ENCODE peak calls at places on chromosome 4, in nine cellular contexts. X, R, J, V, A, H, P, W and Y are unnamed samples.
A peak's percentile ranks its signal among the peaks of the same experiment; 100 is the strongest.

GRCh38 chr4:81571105-81571504 is 99.4 kb upstream of the RASGEF1B start:
- DNase-seq in X (no peak), R (no peak), J (no peak), V (no peak), A (no peak), H (peak; percentile 29), P (no peak), W (no peak), Y (no peak)

GRCh38 chr4:2937146-2937857 is 25.9 kb downstream of the NOP14 start:
- DNase-seq in X (peak; percentile 33), R (no peak), J (no peak), V (no peak), A (no peak), H (peak; percentile 85), P (peak; percentile 25), W (peak; percentile 87), Y (no peak)

GRCh38 chr4:7155611-7156071 is 36.7 kb upstream of the SORCS2 start:
- DNase-seq in X (peak; percentile 48), R (no peak), J (no peak), V (no peak), A (no peak), H (no peak), P (peak; percentile 12), W (no peak), Y (no peak)

GRCh38 chr4:45751877-45752276 is 372.0 kb downstream of the GABRG1 start:
- DNase-seq in X (no peak), R (no peak), J (no peak), V (no peak), A (no peak), H (no peak), P (no peak), W (no peak), Y (no peak)

GRCh38 chr4:144174401-144175067 is 34.0 kb upstream of the GYPA start:
- DNase-seq in X (peak; percentile 11), R (peak; percentile 13), J (no peak), V (peak; percentile 76), A (peak; percentile 15), H (no peak), P (no peak), W (peak; percentile 13), Y (peak; percentile 6)

GRCh38 chr4:135429528-135429927 is 1227.9 kb upstream of the PABPC4L start:
- DNase-seq in X (no peak), R (no peak), J (no peak), V (no peak), A (no peak), H (no peak), P (no peak), W (no peak), Y (no peak)

GRCh38 chr4:158169931-158170690 is 2.7 kb downstream of the GASK1B start:
- DNase-seq in X (no peak), R (no peak), J (no peak), V (peak; percentile 36), A (no peak), H (no peak), P (no peak), W (no peak), Y (no peak)

GRCh38 chr4:153773236-153773690 is 13.4 kb upstream of the RNF175 start:
- DNase-seq in X (no peak), R (no peak), J (no peak), V (peak; percentile 93), A (no peak), H (no peak), P (no peak), W (no peak), Y (no peak)

GRCh38 chr4:113223001-113223400 is 173.5 kb downstream of the ANK2 start:
- DNase-seq in X (no peak), R (no peak), J (no peak), V (no peak), A (no peak), H (no peak), P (no peak), W (no peak), Y (no peak)

GRCh38 chr4:98733601-98734000 is 75.2 kb upstream of the TSPAN5 start:
- DNase-seq in X (no peak), R (no peak), J (no peak), V (no peak), A (no peak), H (no peak), P (no peak), W (no peak), Y (no peak)

GRCh38 chr4:118969359-118969758 is 80.7 kb downstream of the SYNPO2 start:
- DNase-seq in X (peak; percentile 44), R (no peak), J (peak; percentile 61), V (peak; percentile 14), A (peak; percentile 68), H (no peak), P (peak; percentile 81), W (peak; percentile 51), Y (no peak)

GRCh38 chr4:151921811-151922210 is 161.0 kb upstream of the GATB start:
- DNase-seq in X (no peak), R (no peak), J (no peak), V (no peak), A (no peak), H (no peak), P (no peak), W (no peak), Y (peak; percentile 13)

GRCh38 chr4:136823020-136823419 is 709.3 kb downstream of the PCDH18 start:
- DNase-seq in X (no peak), R (no peak), J (no peak), V (no peak), A (no peak), H (no peak), P (no peak), W (no peak), Y (no peak)
- TF ChIP-seq POLR2A in X (no peak), R (no peak), J (no peak), V (no peak), A (no peak), H (no peak), P (no peak), W (no peak), Y (no peak)

GRCh38 chr4:184511156-184511555 is 36.8 kb upstream of the IRF2 start:
- DNase-seq in X (no peak), R (no peak), J (no peak), V (no peak), A (no peak), H (no peak), P (no peak), W (no peak), Y (no peak)

GRCh38 chr4:184515606-184516005 is 41.3 kb upstream of the IRF2 start:
- DNase-seq in X (no peak), R (no peak), J (no peak), V (no peak), A (no peak), H (no peak), P (no peak), W (no peak), Y (no peak)

GRCh38 chr4:184513802-184514120 is 39.4 kb upstream of the IRF2 start:
- DNase-seq in X (no peak), R (no peak), J (no peak), V (no peak), A (no peak), H (no peak), P (no peak), W (no peak), Y (no peak)

GRCh38 chr4:184510431-184510830 is 36.1 kb upstream of the IRF2 start:
- DNase-seq in X (no peak), R (no peak), J (no peak), V (no peak), A (no peak), H (no peak), P (no peak), W (no peak), Y (no peak)

GRCh38 chr4:184514121-184514988 is 40.0 kb upstream of the IRF2 start:
- DNase-seq in X (peak; percentile 80), R (peak; percentile 65), J (peak; percentile 26), V (no peak), A (peak; percentile 55), H (peak; percentile 43), P (peak; percentile 37), W (no peak), Y (peak; percentile 60)
- TF ChIP-seq POLR2A in X (no peak), R (peak; percentile 11), J (no peak), V (no peak), A (no peak), H (no peak), P (no peak), W (no peak), Y (no peak)

GRCh38 chr4:184746532-184746870 is 12.6 kb upstream of the CENPU start:
- DNase-seq in X (peak; percentile 39), R (no peak), J (peak; percentile 79), V (no peak), A (peak; percentile 79), H (no peak), P (peak; percentile 72), W (peak; percentile 92), Y (peak; percentile 26)
- TF ChIP-seq POLR2A in X (no peak), R (no peak), J (peak; percentile 35), V (no peak), A (no peak), H (no peak), P (no peak), W (no peak), Y (no peak)

GRCh38 chr4:140152015-140152703 is 1.8 kb downstream of the MAML3 start:
- DNase-seq in X (peak; percentile 80), R (peak; percentile 27), J (peak; percentile 83), V (peak; percentile 72), A (peak; percentile 54), H (peak; percentile 86), P (peak; percentile 43), W (peak; percentile 76), Y (peak; percentile 33)

GRCh38 chr4:140151700-140152014 is 2.3 kb downstream of the MAML3 start:
- DNase-seq in X (peak; percentile 93), R (peak; percentile 18), J (peak; percentile 90), V (peak; percentile 72), A (peak; percentile 86), H (peak; percentile 86), P (peak; percentile 61), W (peak; percentile 93), Y (peak; percentile 14)

GRCh38 chr4:140149851-140150635 is 3.9 kb downstream of the MAML3 start:
- DNase-seq in X (peak; percentile 90), R (peak; percentile 9), J (peak; percentile 90), V (peak; percentile 48), A (peak; percentile 77), H (peak; percentile 83), P (peak; percentile 74), W (peak; percentile 84), Y (no peak)

GRCh38 chr4:140150636-140150885 is 3.4 kb downstream of the MAML3 start:
- DNase-seq in X (peak; percentile 92), R (no peak), J (peak; percentile 88), V (no peak), A (peak; percentile 90), H (no peak), P (peak; percentile 71), W (peak; percentile 92), Y (no peak)

DNA sequence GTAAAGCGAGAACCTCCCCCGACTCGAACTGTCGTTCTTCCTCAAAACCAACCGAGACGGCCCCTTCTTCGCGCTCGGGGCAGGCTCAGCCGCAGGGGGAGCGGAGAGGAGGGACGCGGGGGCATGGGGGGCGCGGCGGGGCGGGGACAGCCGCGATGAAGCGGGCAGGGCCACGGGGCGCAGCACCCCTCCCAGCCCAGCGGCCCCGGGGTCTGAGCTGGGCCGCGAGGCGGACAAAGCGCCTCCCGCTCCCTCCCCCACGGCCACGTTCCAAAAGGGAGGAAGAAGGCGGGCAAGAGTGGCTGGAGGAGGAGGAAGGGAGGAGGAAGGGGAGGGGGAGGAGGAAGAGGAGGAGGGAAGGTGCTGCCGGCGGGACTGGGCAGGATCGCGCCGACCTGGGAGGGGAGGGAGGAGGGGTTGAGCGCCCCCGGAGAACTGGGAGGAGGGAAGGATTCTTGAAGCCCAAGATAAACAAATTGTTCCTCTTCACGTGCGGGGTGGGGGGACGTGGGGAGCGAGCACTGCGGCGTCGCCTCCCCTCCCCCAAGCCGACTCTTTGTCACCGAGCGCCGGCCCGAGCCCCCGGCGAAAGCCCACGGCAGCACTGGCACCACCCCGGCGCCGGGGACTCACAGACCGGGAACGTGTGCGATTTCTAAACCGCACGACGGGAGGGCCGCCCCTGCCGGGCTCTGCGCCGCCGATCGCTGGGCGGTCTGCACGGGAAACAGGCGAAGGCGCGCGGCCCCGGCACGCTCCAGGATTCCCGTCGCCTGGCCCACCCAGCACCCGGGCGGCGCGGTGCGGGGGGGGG is 2.9 kb downstream of the MAML3 start:
- DNase-seq in X (peak; percentile 96), R (peak; percentile 39), J (peak; percentile 89), V (peak; percentile 69), A (peak; percentile 87), H (peak; percentile 92), P (peak; percentile 77), W (peak; percentile 96), Y (peak; percentile 42)
- TF ChIP-seq POLR2A in X (peak; percentile 24), R (no peak), J (peak; percentile 69), V (peak; percentile 19), A (no peak), H (peak; percentile 51), P (peak; percentile 68), W (peak; percentile 16), Y (peak; percentile 46)